ENCODE peak calls at places on chromosomes 11 and 22, in seven cellular contexts. B is NCI-H1436 treated with DMSO at 0.1 percent for 48 hours; N is omental fat pad; L is stomach; I is ELR; W is activated CD4-positive, CD25-positive, alpha-beta regulatory T cell treated with anti-CD3 and anti-CD28 coated beads, Interleukin-2, amount 50 U/mL, for 72 hours; E is head of caudate nucleus. G is an unnamed sample.

GRCh38 chr11:94183886-94184264 is 55.2 kb downstream of the PANX1 start:
- DNase-seq in B (peak), N (peak), L (peak), I (peak), W (peak), E (peak), G (no peak)

GRCh38 chr22:20825624-20826023 is 33.0 kb downstream of the PI4KA start:
- DNase-seq in B (no peak), N (no peak), L (no peak), I (no peak), W (no peak), E (no peak), G (no peak)

GRCh38 chr22:27850000-27850465 is 48.5 kb upstream of the MN1 start:
- DNase-seq in B (no peak), N (no peak), L (peak), I (no peak), W (no peak), E (no peak), G (no peak)

GRCh38 chr11:85619497-85619896 is 7.6 kb downstream of the DLG2 start:
- DNase-seq in B (no peak), N (no peak), L (no peak), I (peak), W (no peak), E (no peak), G (no peak)

GRCh38 chr11:61134801-61135257 is 26.4 kb downstream of the VPS37C start:
- DNase-seq in B (no peak), N (no peak), L (no peak), I (no peak), W (no peak), E (no peak), G (no peak)

GRCh38 chr11:131664811-131665210 is 294.4 kb downstream of the NTM start:
- DNase-seq in B (no peak), N (no peak), L (peak), I (no peak), W (no peak), E (peak), G (no peak)

GRCh38 chr11:46330887-46331652 is 16.2 kb upstream of the DGKZ start:
- DNase-seq in B (no peak), N (no peak), L (no peak), I (no peak), W (no peak), E (no peak), G (no peak)

GRCh38 chr11:112231952-112232351 is 5.7 kb downstream of the PTS start:
- DNase-seq in B (no peak), N (no peak), L (no peak), I (no peak), W (no peak), E (no peak), G (no peak)

GRCh38 chr11:45809456-45810395 is 4.8 kb downstream of the SLC35C1 start:
- DNase-seq in B (no peak), N (no peak), L (no peak), I (no peak), W (no peak), E (no peak), G (no peak)

GRCh38 chr22:46416537-46417267 is 81.2 kb downstream of the TRMU start:
- DNase-seq in B (no peak), N (no peak), L (no peak), I (no peak), W (no peak), E (no peak), G (no peak)

GRCh38 chr11:19766206-19766605 is 53.6 kb downstream of the NAV2 start:
- DNase-seq in B (no peak), N (no peak), L (no peak), I (no peak), W (no peak), E (no peak), G (no peak)

GRCh38 chr11:24239016-24239720 is 257.7 kb upstream of the LUZP2 start:
- DNase-seq in B (no peak), N (no peak), L (no peak), I (peak), W (no peak), E (no peak), G (no peak)

GRCh38 chr11:111059726-111060125 is 185.8 kb upstream of the POU2AF2 start:
- DNase-seq in B (no peak), N (no peak), L (no peak), I (peak), W (no peak), E (no peak), G (no peak)

GRCh38 chr22:33139937-33140336 is 81.8 kb upstream of the SYN3 start:
- DNase-seq in B (no peak), N (no peak), L (no peak), I (no peak), W (no peak), E (no peak), G (no peak)

GRCh38 chr22:19811811-19812771 is 42.6 kb downstream of the GNB1L start:
- DNase-seq in B (no peak), N (no peak), L (peak), I (no peak), W (no peak), E (peak), G (peak)

GRCh38 chr11:95508219-95508880 is 277.3 kb upstream of the SESN3 start:
- DNase-seq in B (no peak), N (no peak), L (no peak), I (no peak), W (no peak), E (no peak), G (no peak)

GRCh38 chr11:26837154-26837553 is 115.3 kb upstream of the SLC5A12 start:
- DNase-seq in B (no peak), N (no peak), L (no peak), I (no peak), W (no peak), E (no peak), G (no peak)

GRCh38 chr11:127620660-127621059 is 620.1 kb upstream of the KIRREL3 start:
- DNase-seq in B (no peak), N (no peak), L (no peak), I (peak), W (no peak), E (no peak), G (no peak)

GRCh38 chr11:131910491-131911387 is 540.3 kb downstream of the NTM start:
- DNase-seq in B (no peak), N (no peak), L (no peak), I (peak), W (no peak), E (peak), G (no peak)

GRCh38 chr11:44505591-44506054 is 59.8 kb upstream of the CD82 start:
- DNase-seq in B (no peak), N (no peak), L (no peak), I (peak), W (no peak), E (no peak), G (no peak)

GRCh38 chr11:122393209-122393850 is 262.2 kb upstream of the UBASH3B start:
- DNase-seq in B (no peak), N (no peak), L (no peak), I (no peak), W (no peak), E (no peak), G (no peak)

GRCh38 chr11:112221263-112221835 is 4.9 kb upstream of the PTS start:
- DNase-seq in B (no peak), N (no peak), L (peak), I (no peak), W (no peak), E (no peak), G (no peak)

GRCh38 chr11:129063118-129063517 is 120.4 kb upstream of the TP53AIP1 start:
- DNase-seq in B (no peak), N (no peak), L (no peak), I (no peak), W (no peak), E (no peak), G (no peak)

GRCh38 chr11:8768625-8769333 is 86.2 kb downstream of the RPL27A start:
- DNase-seq in B (no peak), N (no peak), L (peak), I (peak), W (no peak), E (no peak), G (no peak)

GRCh38 chr11:111573821-111574249 is 28.4 kb upstream of the SIK2 start:
- DNase-seq in B (no peak), N (no peak), L (no peak), I (no peak), W (no peak), E (no peak), G (no peak)

GRCh38 chr11:60769811-60770210 is 13.1 kb downstream of the MS4A15 start:
- DNase-seq in B (no peak), N (no peak), L (no peak), I (no peak), W (peak), E (no peak), G (no peak)

GRCh38 chr11:14764899-14765527 is 121.4 kb downstream of the PDE3B start:
- DNase-seq in B (no peak), N (no peak), L (no peak), I (peak), W (no peak), E (no peak), G (no peak)

GRCh38 chr22:32685527-32685926 is 116.0 kb upstream of the TIMP3 start:
- DNase-seq in B (no peak), N (no peak), L (no peak), I (no peak), W (no peak), E (no peak), G (no peak)

GRCh38 chr11:119172513-119172912 is 4.0 kb downstream of the NLRX1 start:
- DNase-seq in B (no peak), N (no peak), L (no peak), I (no peak), W (no peak), E (no peak), G (no peak)

GRCh38 chr22:49690454-49690853 is 137.2 kb downstream of the BRD1 start:
- DNase-seq in B (no peak), N (no peak), L (no peak), I (no peak), W (no peak), E (no peak), G (no peak)

GRCh38 chr11:5369793-5370192 is 13.8 kb upstream of the OR51M1 start:
- DNase-seq in B (no peak), N (no peak), L (no peak), I (peak), W (no peak), E (no peak), G (no peak)

GRCh38 chr11:131895865-131896264 is 525.5 kb downstream of the NTM start:
- DNase-seq in B (no peak), N (no peak), L (no peak), I (peak), W (no peak), E (no peak), G (no peak)

GRCh38 chr22:48635031-48635430 is 1192.6 kb downstream of the BRD1 start:
- DNase-seq in B (no peak), N (no peak), L (no peak), I (no peak), W (no peak), E (no peak), G (no peak)

GRCh38 chr11:61378713-61379313 is 13.6 kb upstream of the TMEM216 start:
- DNase-seq in B (no peak), N (no peak), L (no peak), I (peak), W (no peak), E (no peak), G (no peak)

GRCh38 chr11:115590254-115590653 is 86.0 kb upstream of the CADM1 start:
- DNase-seq in B (peak), N (no peak), L (no peak), I (no peak), W (no peak), E (no peak), G (no peak)

GRCh38 chr11:12761029-12761428 is 86.8 kb downstream of the TEAD1 start:
- DNase-seq in B (no peak), N (no peak), L (no peak), I (peak), W (no peak), E (no peak), G (no peak)

GRCh38 chr11:119977881-119978280 is 160.0 kb downstream of the TRIM29 start:
- DNase-seq in B (no peak), N (no peak), L (no peak), I (no peak), W (no peak), E (no peak), G (no peak)

GRCh38 chr11:15580056-15580774 is 465.5 kb downstream of the INSC start:
- DNase-seq in B (no peak), N (no peak), L (no peak), I (no peak), W (no peak), E (no peak), G (no peak)

G was measured in ureter.